ENCODE peak calls at places on chromosomes 16 and 17, in four cellular contexts. One of them, this sample, is unnamed.

GRCh38 chr17:35612924-35613521 is 25.9 kb downstream of the AP2B1 start:
- DNase-seq in sigmoid colon: no peak
- DNase-seq in breast epithelium: no peak
- DNase-seq in CD8-positive, alpha-beta T cell: peak; percentile 34
- DNase-seq in this sample: peak; percentile 72

GRCh38 chr16:69698404-69698803 is 28.0 kb downstream of the NQO1 start:
- DNase-seq in sigmoid colon: no peak
- DNase-seq in breast epithelium: no peak
- DNase-seq in CD8-positive, alpha-beta T cell: no peak
- DNase-seq in this sample: no peak

GRCh38 chr16:88941933-88942909 is 34.8 kb downstream of the CBFA2T3 start:
- DNase-seq in sigmoid colon: no peak
- DNase-seq in breast epithelium: no peak
- DNase-seq in CD8-positive, alpha-beta T cell: peak; percentile 59
- DNase-seq in this sample: peak; percentile 50

GRCh38 chr17:37643829-37644228 is 583 bp upstream of the DDX52 start:
- DNase-seq in sigmoid colon: no peak
- DNase-seq in breast epithelium: no peak
- DNase-seq in CD8-positive, alpha-beta T cell: no peak
- DNase-seq in this sample: no peak

GRCh38 chr17:59897090-59897489 is 4.2 kb downstream of the RPS6KB1 start:
- DNase-seq in sigmoid colon: no peak
- DNase-seq in breast epithelium: no peak
- DNase-seq in CD8-positive, alpha-beta T cell: no peak
- DNase-seq in this sample: no peak

GRCh38 chr16:27109666-27110523 is 43.2 kb downstream of the C16orf82 start:
- DNase-seq in sigmoid colon: peak; percentile 80
- DNase-seq in breast epithelium: peak; percentile 52
- DNase-seq in CD8-positive, alpha-beta T cell: peak; percentile 72
- DNase-seq in this sample: peak; percentile 75

GRCh38 chr16:2148714-2149629 is 547 bp downstream of the RAB26 start:
- DNase-seq in sigmoid colon: no peak
- DNase-seq in breast epithelium: no peak
- DNase-seq in CD8-positive, alpha-beta T cell: no peak
- DNase-seq in this sample: no peak

GRCh38 chr17:55301521-55302406 is 37.0 kb downstream of the HLF start:
- DNase-seq in sigmoid colon: no peak
- DNase-seq in breast epithelium: no peak
- DNase-seq in CD8-positive, alpha-beta T cell: no peak
- DNase-seq in this sample: peak; percentile 51

GRCh38 chr17:56653877-56654276 is 60.4 kb downstream of the NOG start:
- DNase-seq in sigmoid colon: no peak
- DNase-seq in breast epithelium: no peak
- DNase-seq in CD8-positive, alpha-beta T cell: peak; percentile 49
- DNase-seq in this sample: peak; percentile 27

GRCh38 chr16:20884240-20884556 is 16.0 kb downstream of the DCUN1D3 start:
- DNase-seq in sigmoid colon: no peak
- DNase-seq in breast epithelium: no peak
- DNase-seq in CD8-positive, alpha-beta T cell: no peak
- DNase-seq in this sample: no peak

GRCh38 chr17:35972535-35972934 is 8.8 kb downstream of the CCL16 start:
- DNase-seq in sigmoid colon: no peak
- DNase-seq in breast epithelium: no peak
- DNase-seq in CD8-positive, alpha-beta T cell: no peak
- DNase-seq in this sample: no peak

GRCh38 chr17:5283531-5284315 is 1.6 kb downstream of the RABEP1 start:
- DNase-seq in sigmoid colon: no peak
- DNase-seq in breast epithelium: no peak
- DNase-seq in CD8-positive, alpha-beta T cell: no peak
- DNase-seq in this sample: no peak

DNA sequence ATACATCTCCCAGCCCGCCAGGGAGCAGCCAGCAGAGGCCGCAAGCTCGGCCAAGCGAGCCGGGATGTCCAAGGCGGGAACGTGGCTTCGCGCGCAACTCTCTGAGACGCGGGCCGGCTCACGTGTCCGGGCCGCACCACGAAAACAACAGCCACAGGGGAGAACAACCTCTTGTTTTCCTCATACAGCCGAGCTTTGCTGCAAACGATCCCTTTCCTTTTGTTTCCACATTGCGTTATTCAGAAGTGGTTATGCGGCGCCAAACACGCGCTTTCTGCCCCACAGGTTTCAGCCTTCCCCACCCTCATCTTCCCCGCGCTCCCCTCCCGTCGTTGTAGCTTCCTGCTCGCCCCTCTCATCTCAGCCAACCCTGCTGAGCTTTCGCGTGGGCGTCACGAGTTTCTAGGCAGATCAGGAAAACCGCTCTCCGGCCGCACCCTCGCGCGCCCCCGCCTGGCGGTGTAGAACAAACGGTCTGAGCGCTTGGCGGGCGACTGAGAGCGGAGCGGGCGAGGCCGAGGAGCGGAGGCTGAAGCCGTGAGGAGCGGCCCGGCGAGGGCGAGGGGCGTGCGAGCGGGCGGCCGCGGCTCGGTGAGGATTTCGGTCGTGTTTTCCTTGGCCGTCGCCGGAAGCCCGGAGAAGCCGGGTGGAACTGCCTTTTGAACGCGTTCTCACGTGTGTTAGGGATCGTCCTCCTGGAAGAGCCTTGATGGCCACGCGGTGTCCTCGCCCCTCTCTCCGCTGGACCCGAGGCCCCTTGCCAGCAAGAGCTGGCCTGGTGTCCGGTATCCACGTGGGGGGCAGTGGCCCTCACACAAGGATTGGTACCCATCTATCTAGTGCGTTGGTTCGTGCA is 6.6 kb upstream of the SMARCD2 start:
- DNase-seq in sigmoid colon: peak; percentile 96
- DNase-seq in breast epithelium: peak; percentile 88
- DNase-seq in CD8-positive, alpha-beta T cell: peak; percentile 95
- DNase-seq in this sample: peak; percentile 95
- H3K4me3 ChIP-seq in sigmoid colon: peak overlapping the region; percentile 39
- H3K4me3 ChIP-seq in breast epithelium: peak overlapping the region; percentile 63
- H3K4me3 ChIP-seq in CD8-positive, alpha-beta T cell: peak overlapping the region; percentile 55
- H3K4me3 ChIP-seq in this sample: peak overlapping the region; percentile 48

DNA sequence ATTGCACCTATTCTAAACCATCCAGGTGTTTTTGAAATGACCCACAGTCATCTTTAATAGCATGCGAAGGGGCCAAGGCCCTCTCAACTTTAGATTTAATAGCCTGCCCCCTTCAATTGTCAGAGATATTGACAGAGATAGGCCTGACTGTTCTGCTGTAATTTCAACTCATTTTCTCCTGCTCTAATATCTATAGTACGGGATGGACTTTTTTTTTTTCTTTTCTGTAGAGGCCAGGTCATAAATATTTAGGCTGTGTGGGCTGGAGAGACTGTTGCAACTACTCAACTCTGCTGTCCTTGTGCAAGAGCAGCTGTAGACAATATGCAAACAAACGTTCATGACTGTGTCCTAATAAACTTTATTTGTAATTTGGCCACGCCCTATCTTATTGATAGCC is 24.7 kb upstream of the KRT20 start:
- DNase-seq in sigmoid colon: no peak
- DNase-seq in breast epithelium: no peak
- DNase-seq in CD8-positive, alpha-beta T cell: no peak
- DNase-seq in this sample: no peak
- H3K4me1 ChIP-seq in sigmoid colon: peaks cover 16% of the 10 kb centered on the region
- H3K4me1 ChIP-seq in breast epithelium: no peaks in the 10 kb centered on the region
- H3K4me1 ChIP-seq in CD8-positive, alpha-beta T cell: no peaks in the 10 kb centered on the region
- H3K4me1 ChIP-seq in this sample: peaks cover 6% of the 10 kb centered on the region

GRCh38 chr17:76004750-76005262 is 4.2 kb downstream of the CDK3 start:
- DNase-seq in sigmoid colon: no peak
- DNase-seq in breast epithelium: no peak
- DNase-seq in CD8-positive, alpha-beta T cell: no peak
- DNase-seq in this sample: no peak

GRCh38 chr17:76007131-76007849 is 6.6 kb downstream of the CDK3 start:
- DNase-seq in sigmoid colon: no peak
- DNase-seq in breast epithelium: no peak
- DNase-seq in CD8-positive, alpha-beta T cell: no peak
- DNase-seq in this sample: no peak

GRCh38 chr17:76007850-76008165 is 7.2 kb downstream of the CDK3 start:
- DNase-seq in sigmoid colon: no peak
- DNase-seq in breast epithelium: no peak
- DNase-seq in CD8-positive, alpha-beta T cell: no peak
- DNase-seq in this sample: no peak

GRCh38 chr17:76003915-76004314 is 3.3 kb downstream of the CDK3 start:
- DNase-seq in sigmoid colon: no peak
- DNase-seq in breast epithelium: no peak
- DNase-seq in CD8-positive, alpha-beta T cell: no peak
- DNase-seq in this sample: peak; percentile 75

DNA sequence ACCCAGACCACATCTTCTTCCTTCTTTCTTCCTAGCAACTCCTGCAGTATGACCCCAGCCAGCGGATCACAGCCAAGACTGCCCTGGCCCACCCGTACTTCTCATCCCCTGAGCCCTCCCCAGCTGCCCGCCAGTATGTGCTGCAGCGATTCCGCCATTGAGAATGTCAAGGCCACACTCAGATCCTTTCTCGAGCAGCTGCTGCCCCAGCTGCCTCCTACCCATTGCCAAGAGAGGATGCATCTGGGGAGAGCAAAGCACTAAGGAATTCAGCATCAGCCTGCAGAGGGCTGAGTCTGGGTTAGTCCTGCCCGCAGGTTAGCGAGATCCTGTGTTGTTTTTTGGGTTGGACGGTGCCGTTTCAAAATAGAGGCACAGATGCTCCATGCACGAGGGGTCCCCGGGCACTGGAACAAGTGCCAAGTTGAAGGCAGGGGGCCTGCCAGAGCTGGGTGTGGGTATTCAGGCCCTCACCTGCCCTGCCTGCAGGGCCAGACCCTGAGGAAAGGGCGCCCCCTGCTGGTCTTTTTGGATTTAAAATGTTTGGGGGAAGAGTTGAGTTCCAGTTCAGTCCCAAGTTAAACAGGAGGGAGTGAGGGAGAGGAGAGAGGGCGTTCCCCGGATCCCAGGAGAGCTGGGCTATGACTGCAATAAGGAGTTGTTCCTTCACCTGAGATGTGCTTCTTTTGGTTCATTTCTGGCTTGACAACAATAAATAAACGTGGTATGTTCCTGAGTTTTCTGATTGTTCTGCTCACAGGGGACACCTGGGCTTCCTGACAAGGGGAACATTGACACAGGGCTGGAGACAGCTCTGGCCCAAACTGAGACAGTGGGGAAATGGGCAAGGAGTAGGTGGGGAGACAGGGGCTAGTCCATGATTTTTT is 4.9 kb downstream of the CDK3 start:
- DNase-seq in sigmoid colon: peak; percentile 85
- DNase-seq in breast epithelium: peak; percentile 61
- DNase-seq in CD8-positive, alpha-beta T cell: peak; percentile 86
- DNase-seq in this sample: peak; percentile 88
- H3K27ac ChIP-seq in sigmoid colon: no peak overlapping the region
- H3K27ac ChIP-seq in breast epithelium: no peak overlapping the region
- H3K27ac ChIP-seq in CD8-positive, alpha-beta T cell: no peak overlapping the region
- H3K27ac ChIP-seq in this sample: peak overlapping the region; percentile 22

GRCh38 chr17:63275968-63276349 is 170.1 kb downstream of the CYB561 start:
- DNase-seq in sigmoid colon: no peak
- DNase-seq in breast epithelium: no peak
- DNase-seq in CD8-positive, alpha-beta T cell: no peak
- DNase-seq in this sample: no peak
- H3K4me3 ChIP-seq in sigmoid colon: no peak overlapping the region
- H3K4me3 ChIP-seq in breast epithelium: no peak overlapping the region
- H3K4me3 ChIP-seq in CD8-positive, alpha-beta T cell: no peak overlapping the region
- H3K4me3 ChIP-seq in this sample: no peak overlapping the region

DNA sequence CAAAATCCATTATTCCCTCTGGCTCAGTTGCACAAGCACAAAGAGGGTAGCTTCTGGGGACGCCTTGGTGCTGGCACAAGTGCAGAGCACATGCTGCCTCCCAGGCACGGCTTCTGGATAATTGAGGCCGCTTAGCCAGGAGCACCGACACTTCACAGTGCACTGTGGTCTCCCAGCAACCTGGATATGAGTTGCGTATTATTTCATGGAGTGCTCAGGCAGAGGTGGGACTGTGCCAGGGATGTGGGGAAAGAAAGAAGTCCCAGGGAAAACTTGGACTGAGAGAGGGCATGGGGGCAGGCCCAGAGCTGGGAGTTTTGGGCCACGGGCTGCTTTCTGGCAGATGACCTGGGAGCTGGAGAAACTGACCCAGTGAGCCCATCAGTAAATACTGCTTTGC is 37.5 kb downstream of the MPRIP start:
- DNase-seq in sigmoid colon: peak; percentile 74
- DNase-seq in breast epithelium: no peak
- DNase-seq in CD8-positive, alpha-beta T cell: no peak
- DNase-seq in this sample: no peak
- H3K4me1 ChIP-seq in sigmoid colon: peaks cover 50% of the 10 kb centered on the region
- H3K4me1 ChIP-seq in breast epithelium: peaks cover 10% of the 10 kb centered on the region
- H3K4me1 ChIP-seq in CD8-positive, alpha-beta T cell: no peaks in the 10 kb centered on the region
- H3K4me1 ChIP-seq in this sample: peaks cover 47% of the 10 kb centered on the region

DNA sequence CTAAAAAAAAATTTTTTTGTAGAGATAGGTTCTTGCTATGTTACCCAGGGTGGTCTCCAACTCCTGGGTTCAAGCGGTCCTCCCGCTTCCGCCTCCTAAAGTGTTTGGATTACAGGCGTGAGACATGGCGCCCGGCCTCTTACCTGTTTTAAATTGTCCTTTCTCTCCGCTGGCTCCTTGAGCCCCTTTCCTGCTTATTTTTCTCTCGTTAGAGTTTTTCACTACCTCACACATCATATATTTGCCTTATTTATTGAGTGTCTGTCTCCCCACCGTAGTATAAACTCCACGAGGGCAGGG is 760 bp upstream of the SEC14L5 start:
- DNase-seq in sigmoid colon: no peak
- DNase-seq in breast epithelium: no peak
- DNase-seq in CD8-positive, alpha-beta T cell: no peak
- DNase-seq in this sample: no peak
- H3K27ac ChIP-seq in sigmoid colon: peak overlapping the region; percentile 73
- H3K27ac ChIP-seq in breast epithelium: peak overlapping the region; percentile 40
- H3K27ac ChIP-seq in CD8-positive, alpha-beta T cell: no peak overlapping the region
- H3K27ac ChIP-seq in this sample: no peak overlapping the region

DNA sequence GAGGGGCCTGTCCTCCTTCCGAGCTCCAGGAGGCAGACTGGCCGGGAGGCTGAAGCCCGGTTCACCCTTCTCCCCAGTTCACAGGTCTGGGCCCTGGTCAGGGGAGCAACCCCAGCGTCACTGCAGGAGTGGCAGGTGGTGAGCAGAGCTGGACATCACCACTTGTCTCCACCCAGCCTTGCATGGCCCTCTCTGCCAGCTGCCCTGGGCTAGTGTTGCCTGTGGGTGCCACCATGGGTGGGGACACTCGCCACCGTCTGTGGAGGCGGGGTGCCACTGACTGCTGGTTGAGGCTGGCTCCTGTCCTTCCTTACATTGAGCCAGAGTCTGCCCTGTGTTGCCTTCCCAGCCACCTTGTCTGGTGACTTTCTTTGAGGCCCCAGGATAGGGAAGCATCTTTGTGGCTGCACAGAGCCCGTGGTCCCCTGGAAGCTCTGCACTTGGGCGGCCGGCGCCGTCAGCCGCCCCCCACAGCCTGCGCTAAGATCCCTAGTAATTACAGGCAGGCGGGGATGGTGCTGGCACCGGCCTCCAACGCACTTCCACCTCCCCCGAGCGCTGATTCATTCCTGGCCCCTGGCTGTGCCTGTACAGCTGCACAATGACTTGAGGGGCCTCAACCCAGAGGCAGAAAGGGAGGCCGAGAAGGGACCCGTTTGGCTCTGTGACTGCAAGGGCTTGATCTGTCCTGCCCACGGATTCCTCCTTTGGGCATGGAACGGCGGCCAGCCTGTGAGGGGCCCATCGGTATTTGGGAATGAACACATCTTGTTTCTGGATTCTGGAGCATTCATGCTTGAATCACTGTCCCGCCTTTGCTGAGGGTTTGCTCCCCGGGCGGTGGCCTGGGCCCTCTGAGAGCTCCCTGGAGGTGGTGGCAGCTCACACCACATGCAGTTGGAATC is 5.2 kb downstream of the BAIAP2 start:
- DNase-seq in sigmoid colon: no peak
- DNase-seq in breast epithelium: no peak
- DNase-seq in CD8-positive, alpha-beta T cell: no peak
- DNase-seq in this sample: no peak
- H3K4me3 ChIP-seq in sigmoid colon: peak overlapping the region; percentile 1
- H3K4me3 ChIP-seq in breast epithelium: no peak overlapping the region
- H3K4me3 ChIP-seq in CD8-positive, alpha-beta T cell: no peak overlapping the region
- H3K4me3 ChIP-seq in this sample: no peak overlapping the region

This sample was measured in testis.